ENCODE peak calls at places on chromosomes 11 and 22, in seven cellular contexts. One of them, this sample, is unnamed.

GRCh38 chr11:83720675-83721074 is 434.5 kb upstream of the CCDC90B start:
- DNase-seq in erythroblast: no peak
- DNase-seq in A549: no peak
- DNase-seq in sigmoid colon: no peak
- DNase-seq in GM12891: no peak
- DNase-seq in transverse colon: no peak
- DNase-seq in heart left ventricle: no peak
- DNase-seq in this sample: no peak

GRCh38 chr11:774873-775592 is 2.3 kb downstream of the GATD1 start:
- DNase-seq in erythroblast: no peak
- DNase-seq in A549: no peak
- DNase-seq in sigmoid colon: peak; percentile 64
- DNase-seq in GM12891: no peak
- DNase-seq in transverse colon: no peak
- DNase-seq in heart left ventricle: no peak
- DNase-seq in this sample: no peak

GRCh38 chr11:17014321-17014773 is at the start of gene PLEKHA7:
- DNase-seq in erythroblast: no peak
- DNase-seq in A549: peak; percentile 22
- DNase-seq in sigmoid colon: peak; percentile 47
- DNase-seq in GM12891: peak; percentile 35
- DNase-seq in transverse colon: peak; percentile 31
- DNase-seq in heart left ventricle: no peak
- DNase-seq in this sample: no peak

GRCh38 chr11:130383363-130384168 is 44.8 kb downstream of the ADAMTS8 start:
- DNase-seq in erythroblast: no peak
- DNase-seq in A549: no peak
- DNase-seq in sigmoid colon: no peak
- DNase-seq in GM12891: no peak
- DNase-seq in transverse colon: no peak
- DNase-seq in heart left ventricle: no peak
- DNase-seq in this sample: peak; percentile 23

GRCh38 chr22:39315389-39315788 is 4.0 kb downstream of the RPL3 start:
- DNase-seq in erythroblast: no peak
- DNase-seq in A549: no peak
- DNase-seq in sigmoid colon: no peak
- DNase-seq in GM12891: no peak
- DNase-seq in transverse colon: no peak
- DNase-seq in heart left ventricle: no peak
- DNase-seq in this sample: no peak

GRCh38 chr22:36863979-36864378 is 3.2 kb downstream of the NCF4 start:
- DNase-seq in erythroblast: no peak
- DNase-seq in A549: no peak
- DNase-seq in sigmoid colon: no peak
- DNase-seq in GM12891: no peak
- DNase-seq in transverse colon: no peak
- DNase-seq in heart left ventricle: no peak
- DNase-seq in this sample: no peak

GRCh38 chr11:8312966-8313365 is 49.3 kb upstream of the LMO1 start:
- DNase-seq in erythroblast: no peak
- DNase-seq in A549: no peak
- DNase-seq in sigmoid colon: peak; percentile 38
- DNase-seq in GM12891: no peak
- DNase-seq in transverse colon: no peak
- DNase-seq in heart left ventricle: no peak
- DNase-seq in this sample: no peak

GRCh38 chr22:37690407-37690806 is 4.3 kb downstream of the NOL12 start:
- DNase-seq in erythroblast: no peak
- DNase-seq in A549: no peak
- DNase-seq in sigmoid colon: no peak
- DNase-seq in GM12891: no peak
- DNase-seq in transverse colon: no peak
- DNase-seq in heart left ventricle: no peak
- DNase-seq in this sample: no peak

GRCh38 chr22:34841911-34842310 is 224.0 kb upstream of the ISX start:
- DNase-seq in erythroblast: no peak
- DNase-seq in A549: no peak
- DNase-seq in sigmoid colon: no peak
- DNase-seq in GM12891: no peak
- DNase-seq in transverse colon: no peak
- DNase-seq in heart left ventricle: no peak
- DNase-seq in this sample: no peak

GRCh38 chr22:28112548-28113043 is 193.5 kb upstream of the PITPNB start:
- DNase-seq in erythroblast: peak; percentile 38
- DNase-seq in A549: peak; percentile 47
- DNase-seq in sigmoid colon: peak; percentile 68
- DNase-seq in GM12891: no peak
- DNase-seq in transverse colon: no peak
- DNase-seq in heart left ventricle: no peak
- DNase-seq in this sample: no peak

GRCh38 chr22:32760815-32761214 is 40.7 kb upstream of the TIMP3 start:
- DNase-seq in erythroblast: no peak
- DNase-seq in A549: no peak
- DNase-seq in sigmoid colon: no peak
- DNase-seq in GM12891: no peak
- DNase-seq in transverse colon: peak; percentile 13
- DNase-seq in heart left ventricle: peak; percentile 72
- DNase-seq in this sample: no peak

GRCh38 chr11:87301785-87302540 is 264.2 kb downstream of the TMEM135 start:
- DNase-seq in erythroblast: no peak
- DNase-seq in A549: no peak
- DNase-seq in sigmoid colon: no peak
- DNase-seq in GM12891: no peak
- DNase-seq in transverse colon: no peak
- DNase-seq in heart left ventricle: no peak
- DNase-seq in this sample: no peak

GRCh38 chr11:94804874-94805273 is 36.7 kb downstream of the AMOTL1 start:
- DNase-seq in erythroblast: no peak
- DNase-seq in A549: no peak
- DNase-seq in sigmoid colon: no peak
- DNase-seq in GM12891: no peak
- DNase-seq in transverse colon: no peak
- DNase-seq in heart left ventricle: no peak
- DNase-seq in this sample: no peak

GRCh38 chr11:72037554-72038311 is 39.0 kb downstream of the IL18BP start:
- DNase-seq in erythroblast: no peak
- DNase-seq in A549: no peak
- DNase-seq in sigmoid colon: no peak
- DNase-seq in GM12891: no peak
- DNase-seq in transverse colon: no peak
- DNase-seq in heart left ventricle: no peak
- DNase-seq in this sample: no peak

GRCh38 chr11:114196994-114197702 is 99.1 kb upstream of the NNMT start:
- DNase-seq in erythroblast: no peak
- DNase-seq in A549: no peak
- DNase-seq in sigmoid colon: peak; percentile 89
- DNase-seq in GM12891: no peak
- DNase-seq in transverse colon: no peak
- DNase-seq in heart left ventricle: no peak
- DNase-seq in this sample: no peak

GRCh38 chr22:37675930-37676571 is 615 bp downstream of the LGALS1 start:
- DNase-seq in erythroblast: no peak
- DNase-seq in A549: peak; percentile 24
- DNase-seq in sigmoid colon: peak; percentile 86
- DNase-seq in GM12891: no peak
- DNase-seq in transverse colon: peak; percentile 50
- DNase-seq in heart left ventricle: peak; percentile 74
- DNase-seq in this sample: no peak

GRCh38 chr11:68401856-68402255 is 58.7 kb upstream of the PPP6R3 start:
- DNase-seq in erythroblast: no peak
- DNase-seq in A549: no peak
- DNase-seq in sigmoid colon: no peak
- DNase-seq in GM12891: no peak
- DNase-seq in transverse colon: no peak
- DNase-seq in heart left ventricle: no peak
- DNase-seq in this sample: no peak

GRCh38 chr11:68399916-68400315 is 60.6 kb upstream of the PPP6R3 start:
- DNase-seq in erythroblast: no peak
- DNase-seq in A549: no peak
- DNase-seq in sigmoid colon: no peak
- DNase-seq in GM12891: no peak
- DNase-seq in transverse colon: no peak
- DNase-seq in heart left ventricle: no peak
- DNase-seq in this sample: no peak

GRCh38 chr11:68403424-68403823 is 57.1 kb upstream of the PPP6R3 start:
- DNase-seq in erythroblast: no peak
- DNase-seq in A549: no peak
- DNase-seq in sigmoid colon: no peak
- DNase-seq in GM12891: no peak
- DNase-seq in transverse colon: no peak
- DNase-seq in heart left ventricle: no peak
- DNase-seq in this sample: no peak

GRCh38 chr11:68403831-68404230 is 56.7 kb upstream of the PPP6R3 start:
- DNase-seq in erythroblast: no peak
- DNase-seq in A549: no peak
- DNase-seq in sigmoid colon: no peak
- DNase-seq in GM12891: no peak
- DNase-seq in transverse colon: no peak
- DNase-seq in heart left ventricle: no peak
- DNase-seq in this sample: no peak

DNA sequence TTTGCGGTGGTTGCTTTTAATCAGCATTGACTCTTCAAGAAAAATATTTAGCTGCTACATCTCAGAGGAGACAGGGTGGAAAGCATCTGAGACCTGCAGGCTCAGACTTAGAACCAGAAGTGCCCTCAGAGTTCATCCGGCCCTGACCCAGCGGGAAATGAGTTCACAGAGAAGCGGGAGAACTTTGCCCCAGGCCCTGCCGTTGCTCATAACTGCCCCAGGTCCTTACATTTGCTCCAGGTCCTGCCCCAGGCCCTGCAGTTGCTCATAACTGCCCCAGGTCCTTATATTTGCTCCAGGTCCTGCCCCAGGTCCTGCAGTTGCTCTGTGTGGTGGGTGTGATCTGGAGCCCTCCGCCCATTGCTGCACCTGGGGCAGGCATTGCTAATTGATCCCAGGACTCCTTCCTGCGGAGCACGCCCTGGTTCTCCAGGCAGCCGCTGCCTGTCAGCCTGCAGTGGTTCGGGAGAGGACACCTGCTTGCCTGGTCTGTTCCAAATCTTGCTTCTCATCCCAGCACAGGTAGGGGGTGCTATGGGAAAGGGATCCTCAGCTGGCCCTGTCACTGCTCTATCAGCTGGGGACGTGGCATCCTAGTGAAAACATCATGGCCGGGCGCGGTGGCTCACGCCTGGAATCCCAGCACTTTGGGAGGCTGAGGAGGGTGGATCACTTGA is 58.1 kb upstream of the PPP6R3 start:
- DNase-seq in erythroblast: no peak
- DNase-seq in A549: no peak
- DNase-seq in sigmoid colon: no peak
- DNase-seq in GM12891: no peak
- DNase-seq in transverse colon: no peak
- DNase-seq in heart left ventricle: no peak
- DNase-seq in this sample: no peak
- TF ChIP-seq POLR2A in erythroblast: no peak
- TF ChIP-seq POLR2A in A549: no peak
- TF ChIP-seq POLR2A in sigmoid colon: no peak
- TF ChIP-seq POLR2A in GM12891: no peak
- TF ChIP-seq POLR2A in transverse colon: no peak
- TF ChIP-seq POLR2A in heart left ventricle: no peak
- TF ChIP-seq POLR2A in this sample: no peak

GRCh38 chr11:65454311-65454695 is 31.7 kb downstream of the NEAT1 start:
- DNase-seq in erythroblast: no peak
- DNase-seq in A549: no peak
- DNase-seq in sigmoid colon: peak; percentile 68
- DNase-seq in GM12891: no peak
- DNase-seq in transverse colon: no peak
- DNase-seq in heart left ventricle: no peak
- DNase-seq in this sample: no peak
- TF ChIP-seq POLR2A in erythroblast: no peak
- TF ChIP-seq POLR2A in A549: no peak
- TF ChIP-seq POLR2A in sigmoid colon: no peak
- TF ChIP-seq POLR2A in GM12891: no peak
- TF ChIP-seq POLR2A in transverse colon: no peak
- TF ChIP-seq POLR2A in heart left ventricle: no peak
- TF ChIP-seq POLR2A in this sample: no peak

GRCh38 chr11:59205664-59206063 is 7.1 kb downstream of the MPEG1 start:
- DNase-seq in erythroblast: no peak
- DNase-seq in A549: no peak
- DNase-seq in sigmoid colon: no peak
- DNase-seq in GM12891: no peak
- DNase-seq in transverse colon: no peak
- DNase-seq in heart left ventricle: no peak
- DNase-seq in this sample: no peak
- TF ChIP-seq POLR2A in erythroblast: no peak
- TF ChIP-seq POLR2A in A549: no peak
- TF ChIP-seq POLR2A in sigmoid colon: no peak
- TF ChIP-seq POLR2A in GM12891: no peak
- TF ChIP-seq POLR2A in transverse colon: no peak
- TF ChIP-seq POLR2A in heart left ventricle: no peak
- TF ChIP-seq POLR2A in this sample: no peak

GRCh38 chr11:115920087-115920461 is 415.9 kb upstream of the CADM1 start:
- DNase-seq in erythroblast: no peak
- DNase-seq in A549: no peak
- DNase-seq in sigmoid colon: no peak
- DNase-seq in GM12891: no peak
- DNase-seq in transverse colon: no peak
- DNase-seq in heart left ventricle: no peak
- DNase-seq in this sample: peak; percentile 7

GRCh38 chr11:115921540-115921939 is 417.3 kb upstream of the CADM1 start:
- DNase-seq in erythroblast: no peak
- DNase-seq in A549: no peak
- DNase-seq in sigmoid colon: no peak
- DNase-seq in GM12891: no peak
- DNase-seq in transverse colon: no peak
- DNase-seq in heart left ventricle: no peak
- DNase-seq in this sample: no peak

GRCh38 chr11:115918579-115918978 is 414.4 kb upstream of the CADM1 start:
- DNase-seq in erythroblast: no peak
- DNase-seq in A549: no peak
- DNase-seq in sigmoid colon: no peak
- DNase-seq in GM12891: no peak
- DNase-seq in transverse colon: no peak
- DNase-seq in heart left ventricle: no peak
- DNase-seq in this sample: no peak

GRCh38 chr11:115920841-115921480 is 416.7 kb upstream of the CADM1 start:
- DNase-seq in erythroblast: no peak
- DNase-seq in A549: no peak
- DNase-seq in sigmoid colon: no peak
- DNase-seq in GM12891: no peak
- DNase-seq in transverse colon: no peak
- DNase-seq in heart left ventricle: no peak
- DNase-seq in this sample: no peak

GRCh38 chr11:115919341-115920086 is 415.3 kb upstream of the CADM1 start:
- DNase-seq in erythroblast: no peak
- DNase-seq in A549: peak; percentile 16
- DNase-seq in sigmoid colon: no peak
- DNase-seq in GM12891: no peak
- DNase-seq in transverse colon: no peak
- DNase-seq in heart left ventricle: no peak
- DNase-seq in this sample: peak; percentile 18
- TF ChIP-seq POLR2A in erythroblast: no peak
- TF ChIP-seq POLR2A in A549: no peak
- TF ChIP-seq POLR2A in sigmoid colon: no peak
- TF ChIP-seq POLR2A in GM12891: peak; percentile 67
- TF ChIP-seq POLR2A in transverse colon: no peak
- TF ChIP-seq POLR2A in heart left ventricle: no peak
- TF ChIP-seq POLR2A in this sample: no peak

GRCh38 chr11:2892215-2893020 is 6.8 kb upstream of the CDKN1C start:
- DNase-seq in erythroblast: peak; percentile 28
- DNase-seq in A549: peak; percentile 49
- DNase-seq in sigmoid colon: peak; percentile 83
- DNase-seq in GM12891: peak; percentile 82
- DNase-seq in transverse colon: peak; percentile 67
- DNase-seq in heart left ventricle: peak; percentile 79
- DNase-seq in this sample: peak; percentile 79
- TF ChIP-seq POLR2A in erythroblast: no peak
- TF ChIP-seq POLR2A in A549: peak; percentile 28
- TF ChIP-seq POLR2A in sigmoid colon: no peak
- TF ChIP-seq POLR2A in GM12891: no peak
- TF ChIP-seq POLR2A in transverse colon: peak; percentile 14
- TF ChIP-seq POLR2A in heart left ventricle: no peak
- TF ChIP-seq POLR2A in this sample: peak; percentile 31

This sample was measured in H54.